ENCODE peak calls at places on chromosomes 12 and 14, in five cellular contexts. T is mesendoderm, N is IMR-90, K is H9, D is neuronal stem cell. W is an unnamed sample.

GRCh38 chr14:92890830-92891598 is 31.9 kb upstream of the CHGA start:
- DNase-seq in D (no peak), K (no peak), N (no peak), T (no peak), W (no peak)

GRCh38 chr14:90419200-90419599 is 22.4 kb downstream of the CALM1 start:
- DNase-seq in D (no peak), K (no peak), N (peak), T (no peak), W (peak)

GRCh38 chr12:122199484-122200355 is 3.8 kb upstream of the B3GNT4 start:
- DNase-seq in N (no peak), D (no peak), K (no peak), T (no peak), W (no peak)

GRCh38 chr14:89690139-89690538 is 264.4 kb downstream of the EFCAB11 start:
- DNase-seq in T (no peak), D (no peak), K (no peak), N (no peak), W (no peak)

GRCh38 chr14:104215706-104216334 is 77.4 kb downstream of the KIF26A start:
- DNase-seq in D (no peak), K (no peak), T (no peak), N (no peak), W (no peak)

GRCh38 chr12:24798335-24798734 is 150.6 kb downstream of the BCAT1 start:
- DNase-seq in T (no peak), K (no peak), D (no peak), N (no peak), W (no peak)

GRCh38 chr14:100673085-100673806 is 53.4 kb upstream of the DLK1 start:
- DNase-seq in N (no peak), D (no peak), T (peak), K (peak), W (no peak)

GRCh38 chr12:24778486-24779304 is 170.2 kb downstream of the BCAT1 start:
- DNase-seq in T (peak), K (no peak), N (peak), D (peak), W (peak)

GRCh38 chr12:89183985-89184435 is 168.3 kb downstream of the DUSP6 start:
- DNase-seq in K (no peak), D (no peak), N (peak), T (no peak), W (peak)

GRCh38 chr12:51864701-51865469 is 16.4 kb upstream of the FIGNL2 start:
- DNase-seq in N (no peak), T (peak), K (peak), D (no peak), W (no peak)

GRCh38 chr12:71655495-71655894 is 8.2 kb downstream of the ZFC3H1 start:
- DNase-seq in K (no peak), D (no peak), T (no peak), N (no peak), W (no peak)

GRCh38 chr12:6074979-6075585 is 49.4 kb downstream of the VWF start:
- DNase-seq in N (no peak), T (no peak), K (peak), D (no peak), W (no peak)

GRCh38 chr12:118979763-118980406 is 1.5 kb upstream of the SRRM4 start:
- DNase-seq in N (peak), K (peak), D (peak), T (peak), W (peak)

GRCh38 chr14:67674139-67674479 is 323 bp downstream of the VTI1B start:
- DNase-seq in T (peak), D (peak), N (peak), K (peak), W (peak)
- H3K18ac ChIP-seq in T (peak), D (peak), N (no peak), K (no peak), W (peak)

GRCh38 chr14:102777711-102778615 is 714 bp downstream of the TRAF3 start:
- DNase-seq in T (no peak), K (peak), N (peak), D (no peak), W (peak)
- H3K18ac ChIP-seq in T (peak), K (no peak), N (peak), D (peak), W (no peak)

DNA sequence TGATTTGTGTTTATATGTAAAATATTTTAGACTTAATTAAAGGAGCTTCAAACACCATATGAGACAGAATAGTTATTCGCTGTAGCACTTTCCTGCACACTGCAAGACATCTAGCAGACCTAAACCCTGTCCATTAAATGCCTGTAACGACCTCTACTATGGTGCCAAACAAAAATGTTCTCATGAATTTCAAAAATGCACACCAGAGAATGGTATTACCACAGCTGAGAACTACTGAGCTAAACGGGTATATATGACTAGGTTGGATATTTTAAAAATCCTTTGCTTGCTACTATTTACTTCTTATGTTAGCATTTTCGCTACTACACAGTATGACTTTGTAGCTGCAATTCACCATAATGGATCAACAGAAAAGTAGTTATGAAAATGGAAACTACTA is 34.8 kb downstream of the SPPL3 start:
- DNase-seq in N (no peak), D (no peak), K (no peak), T (no peak), W (no peak)
- H3K18ac ChIP-seq in N (no peak), D (no peak), K (no peak), T (no peak), W (no peak)

GRCh38 chr12:104722541-104723534 is 235.3 kb downstream of the SLC41A2 start:
- DNase-seq in T (peak), D (no peak), K (no peak), N (no peak), W (peak)
- H3K18ac ChIP-seq in T (no peak), D (peak), K (peak), N (no peak), W (peak)

GRCh38 chr14:52315355-52315718 is 1.2 kb downstream of the PTGER2 start:
- DNase-seq in D (no peak), N (peak), K (no peak), T (peak), W (peak)

GRCh38 chr14:52314521-52315354 is 626 bp downstream of the PTGER2 start:
- DNase-seq in D (no peak), K (peak), T (peak), N (peak), W (peak)

GRCh38 chr14:52312872-52313492 is 1.1 kb upstream of the PTGER2 start:
- DNase-seq in T (no peak), D (no peak), N (peak), K (no peak), W (peak)

GRCh38 chr14:52313493-52313881 is 625 bp upstream of the PTGER2 start:
- DNase-seq in K (no peak), N (peak), D (no peak), T (no peak), W (peak)

DNA sequence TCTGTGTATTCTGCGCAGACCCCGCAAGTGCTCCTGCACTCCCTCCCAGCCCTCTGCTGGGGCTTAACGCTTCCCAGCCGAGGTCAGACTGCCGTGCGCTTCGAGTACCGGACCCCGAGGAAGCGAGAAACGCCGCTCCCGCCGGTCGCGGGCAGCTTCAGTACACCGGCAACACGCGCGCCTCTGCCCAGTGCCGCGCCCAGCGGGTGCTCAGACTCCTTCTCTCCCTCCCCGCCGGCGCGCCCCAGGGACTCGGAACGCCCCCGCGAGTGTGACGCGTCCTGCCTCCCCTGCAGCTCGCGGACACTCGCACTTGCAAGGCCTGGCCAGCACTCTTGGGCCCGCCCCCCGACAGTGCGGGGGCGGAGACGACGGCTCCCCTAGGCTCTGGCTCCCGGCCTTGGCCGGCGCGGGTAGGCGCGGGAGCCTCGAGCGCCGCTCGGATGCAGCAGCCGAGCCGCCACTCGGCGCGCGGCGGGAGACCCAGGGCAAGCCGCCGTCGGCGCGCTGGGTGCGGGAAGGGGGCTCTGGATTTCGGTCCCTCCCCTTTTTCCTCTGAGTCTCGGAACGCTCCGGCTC is at the start of gene PTGER2:
- DNase-seq in T (peak), N (peak), D (peak), K (peak), W (peak)
- H3K18ac ChIP-seq in T (no peak), N (peak), D (peak), K (no peak), W (peak)

DNA sequence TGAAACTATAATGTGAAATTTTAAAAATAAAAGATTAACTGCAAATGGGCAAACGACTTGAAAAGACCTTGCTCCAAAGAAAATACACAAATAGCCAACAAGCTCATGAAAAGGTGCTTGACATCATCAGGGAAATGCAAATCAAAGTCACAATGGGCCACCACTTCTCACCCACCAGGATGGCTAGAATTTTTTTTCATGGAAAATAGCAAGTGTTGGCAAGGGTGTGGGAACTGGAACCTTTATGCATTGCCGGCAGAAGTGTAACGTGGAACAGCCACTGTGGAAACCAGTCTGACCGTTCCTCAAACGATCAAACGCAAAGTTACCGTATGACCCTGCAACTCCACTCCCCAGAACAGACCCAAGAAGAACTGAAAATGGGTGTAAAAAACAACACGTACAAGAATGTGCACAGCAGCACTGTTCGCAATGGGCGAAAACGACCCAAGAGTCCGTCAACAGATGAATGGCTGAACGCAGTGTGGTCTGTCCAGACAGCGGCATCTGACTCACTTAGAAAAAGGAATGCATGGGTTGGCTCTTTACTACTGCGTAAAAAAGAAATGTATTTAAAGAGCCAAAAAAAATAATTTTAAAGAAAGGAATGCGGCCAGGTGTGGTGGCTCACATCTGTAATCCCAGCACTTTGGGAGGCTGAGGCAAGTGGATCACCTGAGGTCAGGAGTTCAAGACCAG is 40.2 kb downstream of the SCARB1 start:
- DNase-seq in K (no peak), D (no peak), T (peak), N (no peak), W (no peak)
- H3K18ac ChIP-seq in K (no peak), D (no peak), T (no peak), N (no peak), W (no peak)

GRCh38 chr14:76884853-76885276 is 58.7 kb downstream of the LRRC74A start:
- DNase-seq in D (no peak), T (peak), K (peak), N (no peak), W (no peak)

GRCh38 chr14:76883437-76883836 is 57.2 kb downstream of the LRRC74A start:
- DNase-seq in T (no peak), D (no peak), K (no peak), N (no peak), W (no peak)

GRCh38 chr14:76884394-76884793 is 58.2 kb downstream of the LRRC74A start:
- DNase-seq in N (no peak), D (no peak), K (no peak), T (peak), W (no peak)

GRCh38 chr14:76891436-76891835 is 65.2 kb downstream of the LRRC74A start:
- DNase-seq in K (no peak), N (no peak), D (no peak), T (no peak), W (no peak)

GRCh38 chr14:76887196-76887595 is 61.0 kb downstream of the LRRC74A start:
- DNase-seq in K (no peak), D (no peak), N (peak), T (no peak), W (no peak)
- H3K18ac ChIP-seq in K (no peak), D (no peak), N (no peak), T (no peak), W (no peak)

GRCh38 chr12:128657378-128657777 is 166.4 kb downstream of the SLC15A4 start:
- DNase-seq in D (no peak), T (peak), K (no peak), N (no peak), W (no peak)
- H3K18ac ChIP-seq in D (no peak), T (no peak), K (no peak), N (no peak), W (no peak)

GRCh38 chr14:96363751-96364336 is 518 bp downstream of the GSKIP start:
- DNase-seq in D (no peak), T (peak), K (peak), N (peak), W (peak)
- H3K18ac ChIP-seq in D (peak), T (peak), K (peak), N (no peak), W (peak)

GRCh38 chr12:53870122-53870521 is 68.5 kb upstream of the HOXC13 start:
- DNase-seq in N (no peak), T (peak), K (no peak), D (no peak), W (no peak)
- H3K18ac ChIP-seq in N (no peak), T (no peak), K (no peak), D (no peak), W (no peak)

W was measured in mesenchymal stem cell.